ENCODE peak calls at places on chromosomes 3 and 15, in five cellular contexts. X, V, J, W and E are unnamed samples.

GRCh38 chr15:69919816-69920215 is 177.9 kb downstream of the TLE3 start:
- DNase-seq in W (no peak), V (no peak), X (no peak), J (no peak), E (no peak)

GRCh38 chr15:58762731-58763130 is 8.4 kb upstream of the MINDY2 start:
- DNase-seq in X (no peak), J (no peak), W (no peak), V (no peak), E (no peak)

GRCh38 chr15:89430530-89431341 is 65.6 kb downstream of the RHCG start:
- DNase-seq in J (peak), W (peak), V (peak), X (peak), E (peak)

GRCh38 chr15:81411056-81411455 is 37.0 kb upstream of the TMC3 start:
- DNase-seq in W (no peak), V (no peak), X (no peak), J (no peak), E (no peak)

GRCh38 chr3:33937628-33938027 is 139.2 kb downstream of the PDCD6IP start:
- DNase-seq in W (no peak), V (no peak), J (no peak), X (no peak), E (no peak)

GRCh38 chr3:171199473-171199829 is 172.9 kb upstream of the SLC2A2 start:
- DNase-seq in V (no peak), W (no peak), X (no peak), J (no peak), E (no peak)

GRCh38 chr3:50385741-50386140 is 26.4 kb upstream of the TMEM115 start:
- DNase-seq in J (no peak), V (no peak), X (no peak), W (no peak), E (no peak)

GRCh38 chr3:47669026-47669749 is 90.5 kb upstream of the CSPG5 start:
- DNase-seq in W (no peak), X (no peak), J (no peak), V (no peak), E (no peak)

GRCh38 chr3:146152841-146153240 is 8.1 kb downstream of the PLOD2 start:
- DNase-seq in V (no peak), W (no peak), J (peak), X (no peak), E (no peak)

GRCh38 chr3:110814170-110815007 is 257.2 kb upstream of the NECTIN3 start:
- DNase-seq in W (no peak), J (peak), X (no peak), V (no peak), E (no peak)

GRCh38 chr3:27533718-27534578 is 49.8 kb upstream of the SLC4A7 start:
- DNase-seq in J (peak), W (peak), X (peak), V (peak), E (peak)

GRCh38 chr3:89155811-89156210 is 48.4 kb downstream of the EPHA3 start:
- DNase-seq in X (no peak), W (no peak), V (no peak), J (no peak), E (no peak)

GRCh38 chr3:122350814-122351418 is 25.9 kb downstream of the CSTA start:
- DNase-seq in W (no peak), V (no peak), J (no peak), X (no peak), E (no peak)

GRCh38 chr15:96027501-96027900 is 303.0 kb upstream of the NR2F2 start:
- DNase-seq in V (no peak), X (no peak), J (no peak), W (no peak), E (no peak)

GRCh38 chr3:96466441-96466840 is 348.0 kb upstream of the EPHA6 start:
- DNase-seq in W (no peak), V (no peak), X (no peak), J (no peak), E (no peak)

GRCh38 chr15:38705421-38706219 is 141.0 kb upstream of the RASGRP1 start:
- DNase-seq in X (no peak), J (no peak), V (no peak), W (no peak), E (no peak)

GRCh38 chr15:65418596-65418995 is 4.2 kb downstream of the IGDCC4 start:
- DNase-seq in V (no peak), X (no peak), J (no peak), W (no peak), E (no peak)

GRCh38 chr15:43370310-43370974 is 401 bp downstream of the ZSCAN29 start:
- DNase-seq in X (no peak), V (no peak), W (no peak), J (peak), E (no peak)

GRCh38 chr3:109806929-109807328 is 469.6 kb upstream of the DPPA4 start:
- DNase-seq in J (no peak), W (no peak), X (no peak), V (peak), E (peak)

GRCh38 chr3:45593708-45594601 is 596 bp upstream of the LIMD1 start:
- DNase-seq in W (no peak), J (peak), V (peak), X (peak), E (peak)

GRCh38 chr3:20912406-20912805 is 726.4 kb upstream of the SGO1 start:
- DNase-seq in W (no peak), J (no peak), V (no peak), X (no peak), E (no peak)

GRCh38 chr15:42784705-42785104 is 47.8 kb upstream of the CDAN1 start:
- DNase-seq in X (no peak), J (no peak), V (no peak), W (no peak), E (no peak)

GRCh38 chr15:70284438-70285214 is 186.9 kb upstream of the TLE3 start:
- DNase-seq in W (no peak), V (no peak), J (no peak), X (no peak), E (no peak)

GRCh38 chr3:55609230-55610100 is 122.4 kb upstream of the WNT5A start:
- DNase-seq in V (no peak), X (no peak), W (no peak), J (no peak), E (no peak)

GRCh38 chr3:49803464-49804140 is 541 bp downstream of the INKA1 start:
- DNase-seq in W (no peak), V (peak), X (peak), J (no peak), E (peak)

GRCh38 chr3:139280027-139280671 is 63.7 kb upstream of the MRPS22 start:
- DNase-seq in V (no peak), X (no peak), J (no peak), W (no peak), E (no peak)

GRCh38 chr3:15207836-15208504 is 1.9 kb downstream of the CAPN7 start:
- DNase-seq in X (no peak), V (no peak), J (no peak), W (no peak), E (no peak)

GRCh38 chr3:126118591-126118990 is 34.7 kb upstream of the SLC41A3 start:
- DNase-seq in X (no peak), J (no peak), W (no peak), V (no peak), E (no peak)

GRCh38 chr3:79515072-79515471 is 252.7 kb downstream of the ROBO1 start:
- DNase-seq in J (no peak), X (no peak), W (no peak), V (no peak), E (no peak)

GRCh38 chr15:22888120-22888859 is 49.8 kb downstream of the NIPA2 start:
- DNase-seq in J (peak), X (no peak), V (no peak), W (no peak), E (no peak)

GRCh38 chr3:31210068-31210650 is 315.7 kb upstream of the GADL1 start:
- DNase-seq in X (no peak), V (no peak), J (no peak), W (no peak), E (no peak)

GRCh38 chr3:50447290-50447840 is 56.1 kb downstream of the CACNA2D2 start:
- DNase-seq in X (no peak), V (no peak), W (no peak), J (no peak), E (no peak)

GRCh38 chr3:21641959-21642358 is 109.1 kb downstream of the ZNF385D start:
- DNase-seq in X (no peak), V (no peak), J (no peak), W (no peak), E (no peak)

GRCh38 chr3:45487508-45487907 is 99.1 kb downstream of the LARS2 start:
- DNase-seq in V (no peak), J (no peak), X (no peak), W (no peak), E (no peak)

GRCh38 chr3:82824491-82824890 is 1063.0 kb upstream of the GBE1 start:
- DNase-seq in W (no peak), V (no peak), J (no peak), X (no peak), E (no peak)

GRCh38 chr3:29764603-29765254 is 483.9 kb downstream of the RBMS3 start:
- DNase-seq in W (no peak), V (no peak), J (peak), X (no peak), E (no peak)

GRCh38 chr15:101043911-101044624 is 124.9 kb downstream of the LRRK1 start:
- DNase-seq in V (no peak), J (no peak), X (no peak), W (no peak), E (no peak)